ENCODE peak calls at places on chromosomes 13 and 19, in four cellular contexts. X is suprapubic skin, O is type B pancreatic cell, E is AG04450. I is an unnamed sample.

GRCh38 chr19:35776102-35776788 is 881 bp downstream of the ARHGAP33 start:
- DNase-seq in X (no peak), O (peak), E (no peak), I (peak)

GRCh38 chr13:27635256-27635655 is 13.6 kb downstream of the POLR1D start:
- DNase-seq in X (no peak), O (no peak), E (no peak), I (no peak)

GRCh38 chr19:28039677-28040381 is 1173.1 kb downstream of the UQCRFS1 start:
- DNase-seq in X (no peak), O (no peak), E (no peak), I (no peak)

GRCh38 chr19:30222428-30222873 is 149.7 kb upstream of the ZNF536 start:
- DNase-seq in X (peak), O (no peak), E (no peak), I (peak)

GRCh38 chr19:31694761-31695160 is 345.5 kb upstream of the TSHZ3 start:
- DNase-seq in X (no peak), O (no peak), E (no peak), I (no peak)

GRCh38 chr13:104648291-104648690 is 1582.1 kb upstream of the SLC10A2 start:
- DNase-seq in X (no peak), O (no peak), E (no peak), I (no peak)

GRCh38 chr13:50168803-50169202 is 153.6 kb downstream of the KCNRG start:
- DNase-seq in X (no peak), O (no peak), E (no peak), I (no peak)

GRCh38 chr19:18551631-18552030 is 6.0 kb upstream of the KXD1 start:
- DNase-seq in X (no peak), O (no peak), E (no peak), I (no peak)

GRCh38 chr19:23996549-23996948 is 81.9 kb downstream of the ZNF726 start:
- DNase-seq in X (no peak), O (no peak), E (no peak), I (no peak)

GRCh38 chr13:30865131-30866009 is 40.7 kb upstream of the MEDAG start:
- DNase-seq in X (peak), O (peak), E (peak), I (peak)

GRCh38 chr13:20482275-20482761 is 43.3 kb downstream of the CRYL1 start:
- DNase-seq in X (no peak), O (no peak), E (no peak), I (no peak)
- TF ChIP-seq CTCF in X (no peak), O (no peak), E (no peak), I (no peak)

GRCh38 chr19:42324655-42325307 is 654 bp upstream of the MEGF8 start:
- DNase-seq in X (no peak), O (no peak), E (no peak), I (no peak)

GRCh38 chr19:42325308-42325895 is at the start of gene MEGF8:
- DNase-seq in X (peak), O (peak), E (peak), I (peak)

GRCh38 chr19:42327381-42327780 is 1.9 kb downstream of the MEGF8 start:
- DNase-seq in X (no peak), O (no peak), E (no peak), I (no peak)

GRCh38 chr19:42326969-42327368 is 1.5 kb downstream of the MEGF8 start:
- DNase-seq in X (no peak), O (no peak), E (no peak), I (no peak)

DNA sequence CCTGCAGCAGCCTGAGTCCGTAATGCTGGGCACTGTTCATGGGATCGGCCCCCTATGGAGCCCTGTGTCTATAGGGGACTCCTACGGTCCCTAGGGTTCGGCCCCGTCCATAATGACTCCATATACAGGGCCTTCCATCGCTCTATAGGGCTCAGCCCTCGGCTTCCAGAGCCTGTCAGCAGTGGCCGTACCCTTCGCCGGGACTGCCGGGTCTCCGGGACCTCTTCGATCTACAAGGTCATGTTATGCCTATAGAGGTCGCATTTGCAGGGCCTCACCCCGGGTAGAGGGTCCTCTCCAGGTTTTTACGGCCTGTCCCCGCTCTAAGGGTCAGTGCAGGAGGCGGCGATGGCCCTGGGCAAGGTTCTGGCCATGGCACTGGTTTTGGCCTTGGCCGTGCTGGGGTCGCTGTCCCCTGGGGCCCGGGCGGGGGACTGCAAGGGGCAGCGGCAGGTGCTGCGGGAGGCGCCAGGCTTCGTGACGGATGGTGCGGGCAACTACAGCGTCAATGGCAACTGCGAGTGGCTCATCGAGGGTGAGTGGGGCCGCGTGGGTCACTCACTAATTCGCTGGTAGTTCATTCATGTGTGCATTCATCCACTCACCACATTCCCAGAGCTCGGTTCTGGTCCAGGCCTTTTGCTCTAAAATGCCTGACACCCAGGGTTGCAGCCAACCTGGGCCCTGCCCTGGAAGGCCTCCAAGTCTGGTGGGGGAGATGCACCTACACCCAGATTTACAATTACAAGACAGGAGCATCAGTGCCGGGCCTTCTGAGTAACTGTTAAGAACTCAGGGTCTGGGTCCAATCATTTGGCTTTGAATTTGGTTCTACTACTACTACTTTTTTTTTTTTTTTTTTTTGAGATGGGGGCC is 699 bp downstream of the MEGF8 start:
- DNase-seq in X (no peak), O (no peak), E (no peak), I (peak)
- TF ChIP-seq CTCF in X (no peak), O (peak), E (peak), I (peak)

GRCh38 chr19:55455576-55456235 is 5.7 kb downstream of the ISOC2 start:
- DNase-seq in X (no peak), O (no peak), E (no peak), I (no peak)

GRCh38 chr19:55456347-55456746 is 5.1 kb downstream of the ISOC2 start:
- DNase-seq in X (no peak), O (no peak), E (no peak), I (no peak)

GRCh38 chr19:55453861-55454260 is 7.6 kb downstream of the ISOC2 start:
- DNase-seq in X (no peak), O (no peak), E (no peak), I (no peak)

GRCh38 chr19:55452381-55453325 is 8.8 kb downstream of the ISOC2 start:
- DNase-seq in X (peak), O (peak), E (peak), I (peak)

GRCh38 chr19:55454787-55455243 is 6.6 kb downstream of the ISOC2 start:
- DNase-seq in X (no peak), O (no peak), E (no peak), I (peak)
- TF ChIP-seq CTCF in X (peak), O (peak), E (peak), I (peak)

DNA sequence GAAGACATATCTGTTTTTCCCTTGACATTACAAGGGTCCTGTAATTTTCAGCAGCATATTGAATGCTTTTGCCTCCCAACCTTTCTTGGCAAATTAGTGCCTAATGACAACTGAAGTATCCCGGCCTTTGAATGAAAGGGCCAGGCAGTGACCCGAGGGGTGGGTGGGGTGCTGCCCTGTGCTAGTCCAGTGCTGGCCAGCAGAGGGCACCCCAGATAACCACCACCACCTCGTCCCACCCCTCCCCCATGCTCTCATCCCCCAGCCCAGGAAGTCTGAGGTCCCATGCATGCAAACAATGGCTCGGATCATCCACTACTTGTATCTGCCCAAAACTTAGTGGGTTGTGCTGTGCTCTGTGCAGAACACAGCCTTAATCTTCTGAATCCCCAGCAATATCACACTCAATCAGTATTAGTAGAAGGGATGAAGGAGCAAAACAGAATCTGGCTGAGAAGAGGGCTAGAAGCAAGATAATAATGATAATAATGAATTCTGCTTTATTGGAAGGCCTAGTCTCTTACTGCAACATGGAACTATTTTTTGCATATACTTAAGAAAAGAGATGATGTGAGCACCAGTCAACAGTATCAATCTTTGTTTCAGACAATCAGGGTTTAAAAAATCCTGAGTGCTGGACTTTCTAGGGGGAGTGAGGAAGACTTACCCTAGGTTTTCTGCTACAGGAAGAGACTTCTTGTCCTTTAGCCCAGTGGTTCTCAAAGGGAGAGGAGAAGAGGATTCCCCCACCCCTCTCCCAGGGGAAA is 3.8 kb downstream of the ATP12A start:
- DNase-seq in X (no peak), O (no peak), E (no peak), I (peak)
- TF ChIP-seq CTCF in X (peak), O (peak), E (peak), I (peak)